ENCODE peak calls at places on chromosome 21, in nine cellular contexts. One of them, this sample, is unnamed.

GRCh38 chr21:36087362-36088138 is 17.7 kb downstream of the CBR1 start:
- DNase-seq in esophagus squamous epithelium: no peak
- DNase-seq in neural progenitor cell: peak
- DNase-seq in colonic mucosa: no peak
- DNase-seq in dorsolateral prefrontal cortex: peak
- DNase-seq in tibial nerve: no peak
- DNase-seq in heart right ventricle: no peak
- DNase-seq in mucosa of descending colon: no peak
- DNase-seq in body of pancreas: no peak
- DNase-seq in this sample: no peak

GRCh38 chr21:34202553-34203332 is 129.4 kb downstream of the MRPS6 start:
- DNase-seq in esophagus squamous epithelium: no peak
- DNase-seq in neural progenitor cell: peak
- DNase-seq in colonic mucosa: no peak
- DNase-seq in dorsolateral prefrontal cortex: no peak
- DNase-seq in tibial nerve: no peak
- DNase-seq in heart right ventricle: peak
- DNase-seq in mucosa of descending colon: no peak
- DNase-seq in body of pancreas: no peak
- DNase-seq in this sample: no peak

GRCh38 chr21:43767980-43768867 is 7.9 kb downstream of the CSTB start:
- DNase-seq in esophagus squamous epithelium: no peak
- DNase-seq in neural progenitor cell: peak
- DNase-seq in colonic mucosa: peak
- DNase-seq in dorsolateral prefrontal cortex: no peak
- DNase-seq in tibial nerve: peak
- DNase-seq in heart right ventricle: no peak
- DNase-seq in mucosa of descending colon: peak
- DNase-seq in body of pancreas: no peak
- DNase-seq in this sample: peak

GRCh38 chr21:21156919-21157318 is 158.7 kb downstream of the NCAM2 start:
- DNase-seq in esophagus squamous epithelium: no peak
- DNase-seq in neural progenitor cell: no peak
- DNase-seq in colonic mucosa: no peak
- DNase-seq in dorsolateral prefrontal cortex: no peak
- DNase-seq in tibial nerve: no peak
- DNase-seq in heart right ventricle: no peak
- DNase-seq in mucosa of descending colon: no peak
- DNase-seq in body of pancreas: no peak
- DNase-seq in this sample: no peak

GRCh38 chr21:28240586-28240985 is 752.1 kb downstream of the LTN1 start:
- DNase-seq in esophagus squamous epithelium: no peak
- DNase-seq in neural progenitor cell: no peak
- DNase-seq in colonic mucosa: no peak
- DNase-seq in dorsolateral prefrontal cortex: no peak
- DNase-seq in tibial nerve: no peak
- DNase-seq in heart right ventricle: no peak
- DNase-seq in mucosa of descending colon: no peak
- DNase-seq in body of pancreas: no peak
- DNase-seq in this sample: no peak

GRCh38 chr21:19029816-19030215 is 626.2 kb upstream of the TMPRSS15 start:
- DNase-seq in esophagus squamous epithelium: no peak
- DNase-seq in neural progenitor cell: no peak
- DNase-seq in colonic mucosa: no peak
- DNase-seq in dorsolateral prefrontal cortex: no peak
- DNase-seq in tibial nerve: no peak
- DNase-seq in heart right ventricle: no peak
- DNase-seq in mucosa of descending colon: no peak
- DNase-seq in body of pancreas: no peak
- DNase-seq in this sample: no peak

GRCh38 chr21:25307489-25307888 is 299.8 kb downstream of the MRPL39 start:
- DNase-seq in esophagus squamous epithelium: no peak
- DNase-seq in neural progenitor cell: no peak
- DNase-seq in colonic mucosa: no peak
- DNase-seq in dorsolateral prefrontal cortex: no peak
- DNase-seq in tibial nerve: no peak
- DNase-seq in heart right ventricle: no peak
- DNase-seq in mucosa of descending colon: no peak
- DNase-seq in body of pancreas: no peak
- DNase-seq in this sample: peak

GRCh38 chr21:36615274-36615964 is 83.5 kb upstream of the SIM2 start:
- DNase-seq in esophagus squamous epithelium: no peak
- DNase-seq in neural progenitor cell: peak
- DNase-seq in colonic mucosa: no peak
- DNase-seq in dorsolateral prefrontal cortex: no peak
- DNase-seq in tibial nerve: no peak
- DNase-seq in heart right ventricle: no peak
- DNase-seq in mucosa of descending colon: no peak
- DNase-seq in body of pancreas: no peak
- DNase-seq in this sample: no peak

GRCh38 chr21:43771698-43772367 is 4.3 kb downstream of the CSTB start:
- DNase-seq in esophagus squamous epithelium: no peak
- DNase-seq in neural progenitor cell: no peak
- DNase-seq in colonic mucosa: no peak
- DNase-seq in dorsolateral prefrontal cortex: no peak
- DNase-seq in tibial nerve: no peak
- DNase-seq in heart right ventricle: no peak
- DNase-seq in mucosa of descending colon: no peak
- DNase-seq in body of pancreas: no peak
- DNase-seq in this sample: no peak

GRCh38 chr21:39968010-39968409 is 100.8 kb downstream of the PCP4 start:
- DNase-seq in esophagus squamous epithelium: no peak
- DNase-seq in neural progenitor cell: no peak
- DNase-seq in colonic mucosa: no peak
- DNase-seq in dorsolateral prefrontal cortex: no peak
- DNase-seq in tibial nerve: no peak
- DNase-seq in heart right ventricle: no peak
- DNase-seq in mucosa of descending colon: no peak
- DNase-seq in body of pancreas: no peak
- DNase-seq in this sample: no peak

GRCh38 chr21:36200089-36200561 is 43.5 kb downstream of the DOP1B start:
- DNase-seq in esophagus squamous epithelium: no peak
- DNase-seq in neural progenitor cell: no peak
- DNase-seq in colonic mucosa: no peak
- DNase-seq in dorsolateral prefrontal cortex: no peak
- DNase-seq in tibial nerve: no peak
- DNase-seq in heart right ventricle: no peak
- DNase-seq in mucosa of descending colon: no peak
- DNase-seq in body of pancreas: no peak
- DNase-seq in this sample: no peak

GRCh38 chr21:42118901-42119300 is 47.8 kb downstream of the UMODL1 start:
- DNase-seq in esophagus squamous epithelium: no peak
- DNase-seq in neural progenitor cell: no peak
- DNase-seq in colonic mucosa: no peak
- DNase-seq in dorsolateral prefrontal cortex: no peak
- DNase-seq in tibial nerve: no peak
- DNase-seq in heart right ventricle: no peak
- DNase-seq in mucosa of descending colon: no peak
- DNase-seq in body of pancreas: no peak
- DNase-seq in this sample: no peak
- H3K4me3 ChIP-seq in esophagus squamous epithelium: no peak
- H3K4me3 ChIP-seq in neural progenitor cell: no peak
- H3K4me3 ChIP-seq in colonic mucosa: no peak
- H3K4me3 ChIP-seq in dorsolateral prefrontal cortex: no peak
- H3K4me3 ChIP-seq in tibial nerve: no peak
- H3K4me3 ChIP-seq in heart right ventricle: no peak
- H3K4me3 ChIP-seq in mucosa of descending colon: no peak
- H3K4me3 ChIP-seq in body of pancreas: no peak
- H3K4me3 ChIP-seq in this sample: no peak

GRCh38 chr21:37916795-37917142 is 512 bp upstream of the KCNJ6 start:
- DNase-seq in esophagus squamous epithelium: no peak
- DNase-seq in neural progenitor cell: peak
- DNase-seq in colonic mucosa: no peak
- DNase-seq in dorsolateral prefrontal cortex: no peak
- DNase-seq in tibial nerve: no peak
- DNase-seq in heart right ventricle: no peak
- DNase-seq in mucosa of descending colon: no peak
- DNase-seq in body of pancreas: no peak
- DNase-seq in this sample: no peak

GRCh38 chr21:37914211-37914900 is 1.9 kb downstream of the KCNJ6 start:
- DNase-seq in esophagus squamous epithelium: no peak
- DNase-seq in neural progenitor cell: peak
- DNase-seq in colonic mucosa: no peak
- DNase-seq in dorsolateral prefrontal cortex: no peak
- DNase-seq in tibial nerve: no peak
- DNase-seq in heart right ventricle: peak
- DNase-seq in mucosa of descending colon: no peak
- DNase-seq in body of pancreas: no peak
- DNase-seq in this sample: peak

GRCh38 chr21:37915516-37915915 is 741 bp downstream of the KCNJ6 start:
- DNase-seq in esophagus squamous epithelium: no peak
- DNase-seq in neural progenitor cell: peak
- DNase-seq in colonic mucosa: no peak
- DNase-seq in dorsolateral prefrontal cortex: no peak
- DNase-seq in tibial nerve: no peak
- DNase-seq in heart right ventricle: no peak
- DNase-seq in mucosa of descending colon: no peak
- DNase-seq in body of pancreas: no peak
- DNase-seq in this sample: no peak

GRCh38 chr21:37917612-37918011 is 1.4 kb upstream of the KCNJ6 start:
- DNase-seq in esophagus squamous epithelium: no peak
- DNase-seq in neural progenitor cell: no peak
- DNase-seq in colonic mucosa: no peak
- DNase-seq in dorsolateral prefrontal cortex: no peak
- DNase-seq in tibial nerve: no peak
- DNase-seq in heart right ventricle: no peak
- DNase-seq in mucosa of descending colon: no peak
- DNase-seq in body of pancreas: no peak
- DNase-seq in this sample: peak

GRCh38 chr21:37915941-37916794 is at the start of gene KCNJ6:
- DNase-seq in esophagus squamous epithelium: no peak
- DNase-seq in neural progenitor cell: peak
- DNase-seq in colonic mucosa: no peak
- DNase-seq in dorsolateral prefrontal cortex: peak
- DNase-seq in tibial nerve: no peak
- DNase-seq in heart right ventricle: no peak
- DNase-seq in mucosa of descending colon: peak
- DNase-seq in body of pancreas: peak
- DNase-seq in this sample: peak
- TF ChIP-seq CTCF in esophagus squamous epithelium: peak
- TF ChIP-seq CTCF in neural progenitor cell: peak
- TF ChIP-seq CTCF in colonic mucosa: peak
- TF ChIP-seq CTCF in dorsolateral prefrontal cortex: peak
- TF ChIP-seq CTCF in tibial nerve: peak
- TF ChIP-seq CTCF in heart right ventricle: peak
- TF ChIP-seq CTCF in mucosa of descending colon: no peak
- TF ChIP-seq CTCF in body of pancreas: peak
- TF ChIP-seq CTCF in this sample: peak

GRCh38 chr21:41766883-41767605 is at the start of gene RIPK4:
- DNase-seq in esophagus squamous epithelium: no peak
- DNase-seq in neural progenitor cell: peak
- DNase-seq in colonic mucosa: peak
- DNase-seq in dorsolateral prefrontal cortex: no peak
- DNase-seq in tibial nerve: no peak
- DNase-seq in heart right ventricle: no peak
- DNase-seq in mucosa of descending colon: peak
- DNase-seq in body of pancreas: peak
- DNase-seq in this sample: peak

GRCh38 chr21:41765393-41765950 is 1.4 kb downstream of the RIPK4 start:
- DNase-seq in esophagus squamous epithelium: no peak
- DNase-seq in neural progenitor cell: no peak
- DNase-seq in colonic mucosa: no peak
- DNase-seq in dorsolateral prefrontal cortex: no peak
- DNase-seq in tibial nerve: no peak
- DNase-seq in heart right ventricle: no peak
- DNase-seq in mucosa of descending colon: no peak
- DNase-seq in body of pancreas: no peak
- DNase-seq in this sample: no peak

GRCh38 chr21:41764558-41765392 is 2.1 kb downstream of the RIPK4 start:
- DNase-seq in esophagus squamous epithelium: no peak
- DNase-seq in neural progenitor cell: no peak
- DNase-seq in colonic mucosa: no peak
- DNase-seq in dorsolateral prefrontal cortex: no peak
- DNase-seq in tibial nerve: no peak
- DNase-seq in heart right ventricle: no peak
- DNase-seq in mucosa of descending colon: no peak
- DNase-seq in body of pancreas: peak
- DNase-seq in this sample: no peak

GRCh38 chr21:41767606-41768370 is 936 bp upstream of the RIPK4 start:
- DNase-seq in esophagus squamous epithelium: no peak
- DNase-seq in neural progenitor cell: peak
- DNase-seq in colonic mucosa: no peak
- DNase-seq in dorsolateral prefrontal cortex: no peak
- DNase-seq in tibial nerve: no peak
- DNase-seq in heart right ventricle: no peak
- DNase-seq in mucosa of descending colon: peak
- DNase-seq in body of pancreas: no peak
- DNase-seq in this sample: no peak

GRCh38 chr21:41766051-41766882 is 585 bp downstream of the RIPK4 start:
- DNase-seq in esophagus squamous epithelium: no peak
- DNase-seq in neural progenitor cell: peak
- DNase-seq in colonic mucosa: no peak
- DNase-seq in dorsolateral prefrontal cortex: no peak
- DNase-seq in tibial nerve: no peak
- DNase-seq in heart right ventricle: no peak
- DNase-seq in mucosa of descending colon: peak
- DNase-seq in body of pancreas: peak
- DNase-seq in this sample: no peak
- H3K4me3 ChIP-seq in esophagus squamous epithelium: peak
- H3K4me3 ChIP-seq in neural progenitor cell: peak
- H3K4me3 ChIP-seq in colonic mucosa: peak
- H3K4me3 ChIP-seq in dorsolateral prefrontal cortex: no peak
- H3K4me3 ChIP-seq in tibial nerve: peak
- H3K4me3 ChIP-seq in heart right ventricle: no peak
- H3K4me3 ChIP-seq in mucosa of descending colon: peak
- H3K4me3 ChIP-seq in body of pancreas: peak
- H3K4me3 ChIP-seq in this sample: peak

GRCh38 chr21:29365636-29366305 is 67.0 kb downstream of the BACH1 start:
- DNase-seq in esophagus squamous epithelium: no peak
- DNase-seq in neural progenitor cell: peak
- DNase-seq in colonic mucosa: no peak
- DNase-seq in dorsolateral prefrontal cortex: no peak
- DNase-seq in tibial nerve: no peak
- DNase-seq in heart right ventricle: no peak
- DNase-seq in mucosa of descending colon: no peak
- DNase-seq in body of pancreas: no peak
- DNase-seq in this sample: no peak

GRCh38 chr21:29362758-29363157 is 64.0 kb downstream of the BACH1 start:
- DNase-seq in esophagus squamous epithelium: no peak
- DNase-seq in neural progenitor cell: no peak
- DNase-seq in colonic mucosa: no peak
- DNase-seq in dorsolateral prefrontal cortex: no peak
- DNase-seq in tibial nerve: no peak
- DNase-seq in heart right ventricle: no peak
- DNase-seq in mucosa of descending colon: no peak
- DNase-seq in body of pancreas: no peak
- DNase-seq in this sample: no peak

GRCh38 chr21:29366532-29366931 is 67.8 kb downstream of the BACH1 start:
- DNase-seq in esophagus squamous epithelium: no peak
- DNase-seq in neural progenitor cell: no peak
- DNase-seq in colonic mucosa: no peak
- DNase-seq in dorsolateral prefrontal cortex: no peak
- DNase-seq in tibial nerve: no peak
- DNase-seq in heart right ventricle: no peak
- DNase-seq in mucosa of descending colon: no peak
- DNase-seq in body of pancreas: no peak
- DNase-seq in this sample: no peak

GRCh38 chr21:29359718-29360117 is 61.0 kb downstream of the BACH1 start:
- DNase-seq in esophagus squamous epithelium: no peak
- DNase-seq in neural progenitor cell: no peak
- DNase-seq in colonic mucosa: no peak
- DNase-seq in dorsolateral prefrontal cortex: no peak
- DNase-seq in tibial nerve: no peak
- DNase-seq in heart right ventricle: no peak
- DNase-seq in mucosa of descending colon: no peak
- DNase-seq in body of pancreas: no peak
- DNase-seq in this sample: no peak

GRCh38 chr21:29360799-29361765 is 62.4 kb downstream of the BACH1 start:
- DNase-seq in esophagus squamous epithelium: no peak
- DNase-seq in neural progenitor cell: peak
- DNase-seq in colonic mucosa: no peak
- DNase-seq in dorsolateral prefrontal cortex: no peak
- DNase-seq in tibial nerve: no peak
- DNase-seq in heart right ventricle: no peak
- DNase-seq in mucosa of descending colon: no peak
- DNase-seq in body of pancreas: no peak
- DNase-seq in this sample: no peak
- TF ChIP-seq CTCF in esophagus squamous epithelium: no peak
- TF ChIP-seq CTCF in neural progenitor cell: peak
- TF ChIP-seq CTCF in colonic mucosa: no peak
- TF ChIP-seq CTCF in dorsolateral prefrontal cortex: peak
- TF ChIP-seq CTCF in tibial nerve: no peak
- TF ChIP-seq CTCF in heart right ventricle: no peak
- TF ChIP-seq CTCF in mucosa of descending colon: no peak
- TF ChIP-seq CTCF in body of pancreas: peak
- TF ChIP-seq CTCF in this sample: no peak